ENCODE peak calls at places on chromosome 18, in four cellular contexts. O is Peyer's patch, N is H9, X is pancreas. L is an unnamed sample.

GRCh38 chr18:36649205-36649604 is 179.6 kb downstream of the TPGS2 start:
- DNase-seq in X (no peak), N (no peak), O (no peak), L (no peak)

GRCh38 chr18:48929951-48930713 is 20.6 kb downstream of the SMAD7 start:
- DNase-seq in N (no peak), X (peak; percentile 72), O (peak; percentile 85), L (no peak)

GRCh38 chr18:2848879-2849254 is 2.1 kb downstream of the EMILIN2 start:
- DNase-seq in O (no peak), X (no peak), N (no peak), L (no peak)

GRCh38 chr18:2881088-2881487 is 34.3 kb downstream of the EMILIN2 start:
- DNase-seq in N (no peak), X (no peak), O (no peak), L (no peak)

GRCh38 chr18:49728542-49728941 is 84.8 kb downstream of the ACAA2 start:
- DNase-seq in X (peak; percentile 47), N (peak; percentile 82), O (peak; percentile 70), L (no peak)

GRCh38 chr18:48946329-48946835 is 4.4 kb downstream of the SMAD7 start:
- DNase-seq in X (no peak), N (no peak), O (no peak), L (no peak)

GRCh38 chr18:26089247-26090129 is 925 bp downstream of the SS18 start:
- DNase-seq in O (no peak), N (peak; percentile 46), X (peak; percentile 9), L (peak; percentile 6)

GRCh38 chr18:63344263-63344662 is 22.7 kb downstream of the KDSR start:
- DNase-seq in N (no peak), X (no peak), O (no peak), L (no peak)

GRCh38 chr18:46296656-46297055 is 192.5 kb downstream of the HAUS1 start:
- DNase-seq in O (peak; percentile 15), X (no peak), N (no peak), L (no peak)

GRCh38 chr18:25038261-25038660 is 313.7 kb downstream of the ZNF521 start:
- DNase-seq in N (no peak), O (no peak), X (no peak), L (no peak)

GRCh38 chr18:63237486-63237885 is 82.1 kb downstream of the BCL2 start:
- DNase-seq in O (no peak), X (no peak), N (no peak), L (no peak)

GRCh38 chr18:40159141-40160017 is 1795.7 kb upstream of the PIK3C3 start:
- DNase-seq in N (no peak), O (no peak), X (no peak), L (no peak)

GRCh38 chr18:8982416-8983183 is 119.9 kb upstream of the NDUFV2 start:
- DNase-seq in X (peak; percentile 42), O (peak; percentile 78), N (no peak), L (no peak)

GRCh38 chr18:63319383-63320040 is at the start of gene BCL2:
- DNase-seq in O (peak; percentile 66), N (peak; percentile 42), X (peak; percentile 26), L (peak; percentile 58)

GRCh38 chr18:697012-697411 is 15.4 kb downstream of the ENOSF1 start:
- DNase-seq in N (no peak), O (no peak), X (no peak), L (no peak)

GRCh38 chr18:32577561-32577960 is 106.9 kb upstream of the GAREM1 start:
- DNase-seq in X (no peak), O (no peak), N (no peak), L (no peak)

GRCh38 chr18:67574749-67575148 is 58.2 kb upstream of the DSEL start:
- DNase-seq in O (no peak), N (no peak), X (no peak), L (no peak)

GRCh38 chr18:32277492-32277988 is 87.7 kb downstream of the MEP1B start:
- DNase-seq in X (no peak), O (no peak), N (no peak), L (no peak)

GRCh38 chr18:4636957-4637356 is 181.8 kb upstream of the DLGAP1 start:
- DNase-seq in O (no peak), X (no peak), N (no peak), L (no peak)

GRCh38 chr18:50987261-50987660 is 19.4 kb downstream of the ELAC1 start:
- DNase-seq in N (no peak), X (no peak), O (no peak), L (no peak)

GRCh38 chr18:56112013-56112749 is 524.2 kb upstream of the TCF4 start:
- DNase-seq in X (no peak), O (no peak), N (no peak), L (no peak)

GRCh38 chr18:48767090-48767670 is 183.6 kb downstream of the SMAD7 start:
- DNase-seq in O (no peak), X (no peak), N (no peak), L (peak; percentile 33)

GRCh38 chr18:67783215-67783946 is 266.9 kb upstream of the DSEL start:
- DNase-seq in X (no peak), N (no peak), O (no peak), L (no peak)

GRCh38 chr18:39846277-39846676 is 2108.8 kb upstream of the PIK3C3 start:
- DNase-seq in N (no peak), X (no peak), O (no peak), L (no peak)

GRCh38 chr18:13300029-13300428 is 81.5 kb downstream of the LDLRAD4 start:
- DNase-seq in X (no peak), O (no peak), N (no peak), L (no peak)

GRCh38 chr18:12252061-12252460 is 2.1 kb upstream of the CIDEA start:
- DNase-seq in X (no peak), O (no peak), N (no peak), L (no peak)

GRCh38 chr18:12841070-12841469 is 43.0 kb downstream of the PTPN2 start:
- DNase-seq in X (no peak), O (no peak), N (no peak), L (no peak)

GRCh38 chr18:23810396-23810795 is 121.1 kb downstream of the LAMA3 start:
- DNase-seq in N (no peak), X (no peak), O (no peak), L (peak; percentile 22)

GRCh38 chr18:845152-845819 is 33.2 kb upstream of the YES1 start:
- DNase-seq in N (no peak), X (peak; percentile 26), O (no peak), L (no peak)

GRCh38 chr18:77191241-77191751 is 58.4 kb upstream of the GALR1 start:
- DNase-seq in N (no peak), X (no peak), O (no peak), L (no peak)

GRCh38 chr18:39198376-39198775 is 1632.8 kb upstream of the CELF4 start:
- DNase-seq in X (no peak), O (no peak), N (no peak), L (no peak)

GRCh38 chr18:57950542-57950941 is 93.5 kb upstream of the NEDD4L start:
- DNase-seq in X (no peak), N (no peak), O (no peak), L (no peak)
- H3K9me3 ChIP-seq in X (no peaks in the 10 kb centered on the region), N (no peaks in the 10 kb centered on the region), O (no peaks in the 10 kb centered on the region), L (no peaks in the 10 kb centered on the region)

DNA sequence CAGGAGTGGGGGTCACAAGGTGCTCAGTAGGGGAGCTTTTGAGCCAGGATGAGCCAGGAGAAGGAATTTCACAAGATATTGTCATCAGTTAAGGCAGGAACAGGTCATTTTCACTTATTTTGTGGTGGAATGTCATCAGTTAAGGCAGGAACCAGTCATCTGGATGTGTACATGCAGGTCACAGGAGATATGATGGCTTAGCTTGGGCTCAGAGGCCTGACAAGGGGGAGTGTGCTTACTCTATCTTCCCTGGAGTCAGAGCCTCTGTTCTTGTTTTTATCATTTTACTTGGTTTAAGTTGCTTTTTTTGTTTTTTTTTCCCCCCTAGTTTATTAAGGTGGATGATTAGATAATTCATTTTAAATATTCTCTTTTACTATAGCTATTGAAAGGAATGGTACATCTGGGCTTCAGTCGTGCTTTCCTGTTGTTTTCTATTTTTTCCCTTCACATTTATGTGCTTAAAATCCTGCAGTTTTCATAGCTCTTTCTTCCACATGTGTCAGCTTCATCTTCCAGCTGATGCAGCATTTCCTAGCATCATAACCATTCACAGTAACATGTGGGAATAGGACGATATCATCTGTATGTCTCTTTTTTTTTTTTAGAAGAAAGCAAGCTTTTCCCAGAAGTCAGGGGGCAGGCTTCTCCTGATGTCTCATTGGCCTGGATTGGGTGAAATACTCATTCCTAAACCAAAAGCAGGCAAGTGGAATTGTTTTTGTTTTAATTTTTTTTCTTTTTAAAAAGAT is 15.4 kb downstream of the ZNF396 start:
- DNase-seq in X (no peak), O (no peak), N (no peak), L (no peak)
- H3K9me3 ChIP-seq in X (no peaks in the 10 kb centered on the region), O (no peaks in the 10 kb centered on the region), N (no peaks in the 10 kb centered on the region), L (no peaks in the 10 kb centered on the region)

GRCh38 chr18:47409519-47409918 is 158.1 kb upstream of the SKOR2 start:
- DNase-seq in X (no peak), N (peak; percentile 33), O (no peak), L (no peak)
- H3K9me3 ChIP-seq in X (no peaks in the 10 kb centered on the region), N (no peaks in the 10 kb centered on the region), O (no peaks in the 10 kb centered on the region), L (no peaks in the 10 kb centered on the region)

GRCh38 chr18:78778651-78779050 is 201.0 kb upstream of the SALL3 start:
- DNase-seq in N (no peak), O (peak; percentile 19), X (no peak), L (no peak)

GRCh38 chr18:78782951-78783563 is 196.6 kb upstream of the SALL3 start:
- DNase-seq in N (no peak), X (no peak), O (peak; percentile 39), L (no peak)

GRCh38 chr18:78781601-78781960 is 198.0 kb upstream of the SALL3 start:
- DNase-seq in O (peak; percentile 15), X (no peak), N (peak; percentile 17), L (no peak)

GRCh38 chr18:78779996-78780718 is 199.5 kb upstream of the SALL3 start:
- DNase-seq in X (no peak), O (peak; percentile 28), N (peak; percentile 23), L (no peak)

DNA sequence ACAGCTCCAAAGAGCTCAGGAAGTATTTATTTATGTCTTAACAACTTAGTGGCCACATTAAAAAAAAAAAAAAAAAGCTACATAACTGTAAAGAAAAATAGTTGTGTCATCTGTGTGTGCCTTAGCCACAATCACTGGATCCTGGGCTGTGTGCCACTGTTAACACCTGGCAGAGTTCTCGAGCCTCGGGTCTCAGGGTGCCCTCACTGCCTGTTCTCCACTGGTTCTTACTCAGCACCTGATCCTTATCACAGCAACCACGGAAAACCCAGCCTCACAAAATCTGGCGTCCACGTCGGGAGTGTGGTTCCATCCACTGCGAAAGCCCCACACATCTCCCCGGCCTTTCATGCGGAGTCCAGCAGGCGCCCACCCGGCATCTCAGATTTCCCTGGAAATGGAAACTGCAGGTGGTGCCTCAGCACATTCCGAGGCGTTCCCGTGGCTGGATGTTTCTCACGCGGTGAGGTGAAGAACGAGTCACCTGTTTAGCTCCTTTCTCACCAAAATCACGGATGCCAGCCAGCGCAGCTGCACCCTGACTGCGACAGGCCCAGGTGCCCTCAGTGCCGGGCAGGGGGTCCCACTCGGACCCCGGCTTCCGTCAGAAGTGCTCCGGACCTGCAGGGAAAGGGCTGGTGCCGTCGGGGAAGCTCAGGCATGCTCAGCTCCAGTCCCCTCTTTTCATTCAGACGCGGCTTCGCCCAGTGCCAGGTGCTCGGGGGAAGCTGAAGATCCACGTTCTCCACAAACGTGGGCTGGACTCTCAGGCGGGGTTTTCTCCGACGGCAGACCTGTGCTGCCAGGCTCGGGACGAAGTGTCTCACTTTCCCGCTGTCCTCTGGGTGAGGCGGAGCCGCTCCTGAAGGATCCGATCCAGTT is 198.7 kb upstream of the SALL3 start:
- DNase-seq in N (peak; percentile 33), X (peak; percentile 64), O (peak; percentile 32), L (no peak)
- H3K9me3 ChIP-seq in N (no peaks in the 10 kb centered on the region), X (no peaks in the 10 kb centered on the region), O (no peaks in the 10 kb centered on the region), L (no peaks in the 10 kb centered on the region)

GRCh38 chr18:43398601-43399000 is 121.3 kb upstream of the SYT4 start:
- DNase-seq in N (no peak), O (no peak), X (no peak), L (no peak)
- H3K9me3 ChIP-seq in N (no peaks in the 10 kb centered on the region), O (no peaks in the 10 kb centered on the region), X (no peaks in the 10 kb centered on the region), L (no peaks in the 10 kb centered on the region)

GRCh38 chr18:78497641-78498040 is 482.0 kb upstream of the SALL3 start:
- DNase-seq in O (no peak), N (no peak), X (no peak), L (no peak)
- H3K9me3 ChIP-seq in O (no peaks in the 10 kb centered on the region), N (no peaks in the 10 kb centered on the region), X (no peaks in the 10 kb centered on the region), L (no peaks in the 10 kb centered on the region)

L was measured in CD4-positive, alpha-beta memory T cell.